ENCODE peak calls at places on chromosomes 11 and 22, in four cellular contexts. U is sciatic nerve, W is amniotic stem cell, E is Ammon's horn. N is an unnamed sample.

GRCh38 chr11:75565916-75566762 is 4.1 kb downstream of the SERPINH1 start:
- DNase-seq in U (no peak), W (no peak), E (no peak), N (no peak)

GRCh38 chr22:45478108-45478771 is 24.4 kb upstream of the FBLN1 start:
- DNase-seq in U (peak), W (peak), E (no peak), N (no peak)

GRCh38 chr22:43038325-43038724 is 23.4 kb upstream of the PACSIN2 start:
- DNase-seq in U (no peak), W (no peak), E (no peak), N (no peak)

GRCh38 chr11:58928082-58928574 is 11.2 kb upstream of the GLYATL1 start:
- DNase-seq in U (no peak), W (no peak), E (no peak), N (no peak)

GRCh38 chr11:64240467-64241174 is at the start of gene FKBP2:
- DNase-seq in U (peak), W (peak), E (peak), N (peak)

GRCh38 chr11:112856591-112856990 is 104.6 kb upstream of the NCAM1 start:
- DNase-seq in U (no peak), W (no peak), E (no peak), N (no peak)

GRCh38 chr22:36486619-36487384 is 5.4 kb upstream of the TXN2 start:
- DNase-seq in U (no peak), W (peak), E (no peak), N (no peak)

GRCh38 chr11:1442163-1442562 is 44.4 kb downstream of the MOB2 start:
- DNase-seq in U (no peak), W (no peak), E (peak), N (no peak)

GRCh38 chr11:68904458-68904847 is 762 bp downstream of the IGHMBP2 start:
- DNase-seq in U (no peak), W (no peak), E (peak), N (no peak)

GRCh38 chr11:72741429-72741833 is 10.8 kb downstream of the ARAP1 start:
- DNase-seq in U (no peak), W (no peak), E (peak), N (no peak)

GRCh38 chr22:37428649-37429586 is 1.6 kb upstream of the ELFN2 start:
- DNase-seq in U (no peak), W (no peak), E (no peak), N (no peak)

GRCh38 chr11:121365304-121365703 is 72.7 kb downstream of the SC5D start:
- DNase-seq in U (no peak), W (no peak), E (peak), N (no peak)

GRCh38 chr11:12525466-12526055 is 148.2 kb downstream of the PARVA start:
- DNase-seq in U (no peak), W (no peak), E (no peak), N (no peak)

GRCh38 chr11:1870326-1870696 is 17.4 kb downstream of the LSP1 start:
- DNase-seq in U (no peak), W (no peak), E (no peak), N (no peak)

GRCh38 chr11:2298795-2299747 is 2.6 kb downstream of the C11orf21 start:
- DNase-seq in U (peak), W (no peak), E (no peak), N (no peak)

GRCh38 chr22:42892156-42892555 is 35.1 kb upstream of the ARFGAP3 start:
- DNase-seq in U (no peak), W (no peak), E (no peak), N (no peak)

GRCh38 chr11:134389464-134390180 is 22.4 kb downstream of the B3GAT1 start:
- DNase-seq in U (no peak), W (no peak), E (no peak), N (no peak)

GRCh38 chr11:45045692-45046471 is 95.2 kb upstream of the TP53I11 start:
- DNase-seq in U (peak), W (no peak), E (peak), N (no peak)

GRCh38 chr22:19183216-19183615 is 4.7 kb upstream of the SLC25A1 start:
- DNase-seq in U (no peak), W (no peak), E (no peak), N (no peak)

GRCh38 chr11:15714641-15715399 is 600.1 kb downstream of the INSC start:
- DNase-seq in U (no peak), W (no peak), E (no peak), N (no peak)

GRCh38 chr22:46969491-46969890 is 207.0 kb downstream of the TBC1D22A start:
- DNase-seq in U (no peak), W (no peak), E (no peak), N (no peak)

GRCh38 chr11:108592591-108593213 is 866 bp downstream of the EXPH5 start:
- DNase-seq in U (peak), W (peak), E (peak), N (peak)

GRCh38 chr22:35140879-35141745 is 75.2 kb downstream of the ISX start:
- DNase-seq in U (no peak), W (no peak), E (no peak), N (no peak)

GRCh38 chr11:14499178-14499559 is 442 bp downstream of the COPB1 start:
- DNase-seq in U (no peak), W (no peak), E (peak), N (no peak)

GRCh38 chr11:9821008-9821752 is 157.3 kb downstream of the SWAP70 start:
- DNase-seq in U (no peak), W (no peak), E (no peak), N (no peak)

GRCh38 chr11:125123947-125124633 is 12.7 kb upstream of the TMEM218 start:
- DNase-seq in U (peak), W (no peak), E (peak), N (no peak)

GRCh38 chr11:30406978-30407762 is 84.3 kb downstream of the ARL14EP start:
- DNase-seq in U (no peak), W (no peak), E (no peak), N (no peak)

GRCh38 chr11:114666760-114667159 is 11.6 kb upstream of the NXPE2 start:
- DNase-seq in U (no peak), W (no peak), E (no peak), N (no peak)

N was measured in ascending aorta.